ENCODE peak calls at places on chromosomes 4 and X, in eight cellular contexts. One of them, this sample, is unnamed.

GRCh38 chrX:12297353-12297752 is 159.1 kb downstream of the FRMPD4 start:
- DNase-seq in cardiac muscle cell: no peak
- DNase-seq in CD4-positive, alpha-beta memory T cell: no peak
- DNase-seq in left lung: no peak
- DNase-seq in breast epithelium: no peak
- DNase-seq in body of pancreas: no peak
- DNase-seq in spleen: no peak
- DNase-seq in lower lobe of right lung: no peak
- DNase-seq in this sample: no peak

GRCh38 chrX:87621697-87622096 is 104.1 kb downstream of the KLHL4 start:
- DNase-seq in cardiac muscle cell: peak; percentile 81
- DNase-seq in CD4-positive, alpha-beta memory T cell: no peak
- DNase-seq in left lung: no peak
- DNase-seq in breast epithelium: no peak
- DNase-seq in body of pancreas: no peak
- DNase-seq in spleen: no peak
- DNase-seq in lower lobe of right lung: no peak
- DNase-seq in this sample: no peak

GRCh38 chr4:7333801-7334421 is 100.8 kb downstream of the PSAPL1 start:
- DNase-seq in cardiac muscle cell: peak; percentile 25
- DNase-seq in CD4-positive, alpha-beta memory T cell: no peak
- DNase-seq in left lung: no peak
- DNase-seq in breast epithelium: no peak
- DNase-seq in body of pancreas: no peak
- DNase-seq in spleen: peak; percentile 58
- DNase-seq in lower lobe of right lung: peak; percentile 26
- DNase-seq in this sample: no peak

GRCh38 chr4:78781925-78782324 is 5.8 kb downstream of the BMP2K start:
- DNase-seq in cardiac muscle cell: no peak
- DNase-seq in CD4-positive, alpha-beta memory T cell: no peak
- DNase-seq in left lung: no peak
- DNase-seq in breast epithelium: no peak
- DNase-seq in body of pancreas: no peak
- DNase-seq in spleen: no peak
- DNase-seq in lower lobe of right lung: no peak
- DNase-seq in this sample: no peak

GRCh38 chrX:154013614-154014360 is 5.9 kb downstream of the IRAK1 start:
- DNase-seq in cardiac muscle cell: peak; percentile 36
- DNase-seq in CD4-positive, alpha-beta memory T cell: peak; percentile 51
- DNase-seq in left lung: peak; percentile 81
- DNase-seq in breast epithelium: no peak
- DNase-seq in body of pancreas: peak; percentile 36
- DNase-seq in spleen: peak; percentile 87
- DNase-seq in lower lobe of right lung: peak; percentile 56
- DNase-seq in this sample: no peak

GRCh38 chr4:93764647-93765246 is 63.8 kb upstream of the ATOH1 start:
- DNase-seq in cardiac muscle cell: peak; percentile 62
- DNase-seq in CD4-positive, alpha-beta memory T cell: no peak
- DNase-seq in left lung: no peak
- DNase-seq in breast epithelium: no peak
- DNase-seq in body of pancreas: peak; percentile 15
- DNase-seq in spleen: no peak
- DNase-seq in lower lobe of right lung: no peak
- DNase-seq in this sample: no peak

GRCh38 chr4:38132140-38132673 is 172.0 kb downstream of the PTTG2 start:
- DNase-seq in cardiac muscle cell: peak; percentile 98
- DNase-seq in CD4-positive, alpha-beta memory T cell: peak; percentile 81
- DNase-seq in left lung: no peak
- DNase-seq in breast epithelium: no peak
- DNase-seq in body of pancreas: peak; percentile 57
- DNase-seq in spleen: no peak
- DNase-seq in lower lobe of right lung: no peak
- DNase-seq in this sample: no peak

GRCh38 chrX:106726485-106727437 is at the start of gene RNF128:
- DNase-seq in cardiac muscle cell: peak; percentile 25
- DNase-seq in CD4-positive, alpha-beta memory T cell: peak; percentile 3
- DNase-seq in left lung: peak; percentile 82
- DNase-seq in breast epithelium: peak; percentile 51
- DNase-seq in body of pancreas: peak; percentile 82
- DNase-seq in spleen: peak; percentile 66
- DNase-seq in lower lobe of right lung: peak; percentile 68
- DNase-seq in this sample: no peak

GRCh38 chrX:133215747-133216146 is 2.4 kb downstream of the TFDP3 start:
- DNase-seq in cardiac muscle cell: peak; percentile 8
- DNase-seq in CD4-positive, alpha-beta memory T cell: no peak
- DNase-seq in left lung: no peak
- DNase-seq in breast epithelium: peak; percentile 50
- DNase-seq in body of pancreas: peak; percentile 47
- DNase-seq in spleen: no peak
- DNase-seq in lower lobe of right lung: no peak
- DNase-seq in this sample: no peak

GRCh38 chrX:79413963-79414362 is 46.8 kb upstream of the ITM2A start:
- DNase-seq in cardiac muscle cell: no peak
- DNase-seq in CD4-positive, alpha-beta memory T cell: no peak
- DNase-seq in left lung: no peak
- DNase-seq in breast epithelium: no peak
- DNase-seq in body of pancreas: no peak
- DNase-seq in spleen: no peak
- DNase-seq in lower lobe of right lung: no peak
- DNase-seq in this sample: no peak

GRCh38 chr4:164428561-164428960 is 325.4 kb upstream of the SMIM31 start:
- DNase-seq in cardiac muscle cell: no peak
- DNase-seq in CD4-positive, alpha-beta memory T cell: no peak
- DNase-seq in left lung: no peak
- DNase-seq in breast epithelium: no peak
- DNase-seq in body of pancreas: no peak
- DNase-seq in spleen: no peak
- DNase-seq in lower lobe of right lung: no peak
- DNase-seq in this sample: no peak

GRCh38 chr4:76012388-76012801 is 5.1 kb upstream of the CXCL9 start:
- DNase-seq in cardiac muscle cell: peak; percentile 13
- DNase-seq in CD4-positive, alpha-beta memory T cell: no peak
- DNase-seq in left lung: no peak
- DNase-seq in breast epithelium: no peak
- DNase-seq in body of pancreas: no peak
- DNase-seq in spleen: no peak
- DNase-seq in lower lobe of right lung: no peak
- DNase-seq in this sample: no peak

GRCh38 chr4:15294202-15294601 is 133.6 kb upstream of the C1QTNF7 start:
- DNase-seq in cardiac muscle cell: no peak
- DNase-seq in CD4-positive, alpha-beta memory T cell: no peak
- DNase-seq in left lung: no peak
- DNase-seq in breast epithelium: no peak
- DNase-seq in body of pancreas: no peak
- DNase-seq in spleen: no peak
- DNase-seq in lower lobe of right lung: no peak
- DNase-seq in this sample: no peak

GRCh38 chr4:140256941-140257340 is 103.0 kb upstream of the MAML3 start:
- DNase-seq in cardiac muscle cell: no peak
- DNase-seq in CD4-positive, alpha-beta memory T cell: no peak
- DNase-seq in left lung: no peak
- DNase-seq in breast epithelium: no peak
- DNase-seq in body of pancreas: no peak
- DNase-seq in spleen: no peak
- DNase-seq in lower lobe of right lung: no peak
- DNase-seq in this sample: no peak

GRCh38 chr4:2416564-2417195 is 1.8 kb downstream of the ZFYVE28 start:
- DNase-seq in cardiac muscle cell: no peak
- DNase-seq in CD4-positive, alpha-beta memory T cell: peak; percentile 21
- DNase-seq in left lung: peak; percentile 80
- DNase-seq in breast epithelium: no peak
- DNase-seq in body of pancreas: no peak
- DNase-seq in spleen: peak; percentile 85
- DNase-seq in lower lobe of right lung: peak; percentile 53
- DNase-seq in this sample: peak; percentile 38

DNA sequence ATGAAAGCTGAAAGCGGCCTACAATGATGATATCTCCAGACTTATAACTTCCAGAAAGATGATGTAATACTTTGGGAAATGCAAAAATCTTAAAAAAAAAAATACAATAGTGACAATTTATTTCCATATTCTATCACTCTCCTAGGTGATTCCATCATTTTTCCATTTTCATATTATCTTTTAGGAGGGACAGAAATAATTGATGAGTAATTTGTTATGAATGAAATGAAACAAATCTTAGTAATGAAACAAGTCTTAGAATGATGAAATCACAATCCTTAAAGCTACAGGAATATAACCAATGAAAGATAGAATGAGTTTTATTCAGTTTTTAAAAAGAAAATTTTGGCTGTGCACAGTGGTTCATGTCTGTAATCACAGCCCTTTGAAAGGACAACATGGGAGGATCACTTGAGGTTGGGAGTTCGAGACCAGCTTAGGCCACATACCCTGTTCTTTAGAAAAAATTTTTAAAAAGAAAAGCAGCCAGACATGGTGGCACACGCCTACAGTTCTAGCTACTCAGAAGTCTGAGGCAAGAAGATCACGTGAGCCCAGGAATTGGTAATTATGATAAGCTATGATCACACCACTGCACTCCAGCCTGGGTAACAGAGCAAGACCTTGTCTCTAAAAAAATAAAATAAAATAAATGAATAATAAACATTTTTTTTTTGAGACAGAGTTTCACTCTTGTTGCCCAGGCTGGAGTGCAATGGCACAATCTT is 21.7 kb downstream of the CLOCK start:
- DNase-seq in cardiac muscle cell: peak; percentile 36
- DNase-seq in CD4-positive, alpha-beta memory T cell: no peak
- DNase-seq in left lung: no peak
- DNase-seq in breast epithelium: no peak
- DNase-seq in body of pancreas: no peak
- DNase-seq in spleen: no peak
- DNase-seq in lower lobe of right lung: no peak
- DNase-seq in this sample: no peak
- H3K27ac ChIP-seq in cardiac muscle cell: no peak overlapping the region
- H3K27ac ChIP-seq in CD4-positive, alpha-beta memory T cell: no peak overlapping the region
- H3K27ac ChIP-seq in left lung: no peak overlapping the region
- H3K27ac ChIP-seq in breast epithelium: no peak overlapping the region
- H3K27ac ChIP-seq in body of pancreas: no peak overlapping the region
- H3K27ac ChIP-seq in spleen: no peak overlapping the region
- H3K27ac ChIP-seq in lower lobe of right lung: no peak overlapping the region
- H3K27ac ChIP-seq in this sample: no peak overlapping the region

GRCh38 chr4:6299875-6300274 is 30.2 kb downstream of the WFS1 start:
- DNase-seq in cardiac muscle cell: no peak
- DNase-seq in CD4-positive, alpha-beta memory T cell: no peak
- DNase-seq in left lung: peak; percentile 58
- DNase-seq in breast epithelium: no peak
- DNase-seq in body of pancreas: no peak
- DNase-seq in spleen: no peak
- DNase-seq in lower lobe of right lung: no peak
- DNase-seq in this sample: no peak
- H3K36me3 ChIP-seq in cardiac muscle cell: no peaks in the 10 kb centered on the region
- H3K36me3 ChIP-seq in CD4-positive, alpha-beta memory T cell: no peaks in the 10 kb centered on the region
- H3K36me3 ChIP-seq in left lung: no peaks in the 10 kb centered on the region
- H3K36me3 ChIP-seq in breast epithelium: peaks cover 15% of the 10 kb centered on the region
- H3K36me3 ChIP-seq in body of pancreas: peaks cover 5% of the 10 kb centered on the region
- H3K36me3 ChIP-seq in spleen: peaks cover 41% of the 10 kb centered on the region
- H3K36me3 ChIP-seq in lower lobe of right lung: peaks cover 89% of the 10 kb centered on the region
- H3K36me3 ChIP-seq in this sample: peaks cover 90% of the 10 kb centered on the region

GRCh38 chrX:45750639-45751038 is 550.0 kb upstream of the DIPK2B start:
- DNase-seq in cardiac muscle cell: no peak
- DNase-seq in CD4-positive, alpha-beta memory T cell: no peak
- DNase-seq in left lung: no peak
- DNase-seq in breast epithelium: no peak
- DNase-seq in body of pancreas: peak; percentile 13
- DNase-seq in spleen: no peak
- DNase-seq in lower lobe of right lung: no peak
- DNase-seq in this sample: peak; percentile 41

GRCh38 chrX:45748443-45748842 is 547.8 kb upstream of the DIPK2B start:
- DNase-seq in cardiac muscle cell: no peak
- DNase-seq in CD4-positive, alpha-beta memory T cell: no peak
- DNase-seq in left lung: no peak
- DNase-seq in breast epithelium: no peak
- DNase-seq in body of pancreas: no peak
- DNase-seq in spleen: no peak
- DNase-seq in lower lobe of right lung: no peak
- DNase-seq in this sample: no peak

GRCh38 chrX:45747905-45748304 is 547.2 kb upstream of the DIPK2B start:
- DNase-seq in cardiac muscle cell: no peak
- DNase-seq in CD4-positive, alpha-beta memory T cell: no peak
- DNase-seq in left lung: no peak
- DNase-seq in breast epithelium: no peak
- DNase-seq in body of pancreas: no peak
- DNase-seq in spleen: no peak
- DNase-seq in lower lobe of right lung: no peak
- DNase-seq in this sample: no peak

GRCh38 chrX:45749375-45749774 is 548.7 kb upstream of the DIPK2B start:
- DNase-seq in cardiac muscle cell: no peak
- DNase-seq in CD4-positive, alpha-beta memory T cell: no peak
- DNase-seq in left lung: no peak
- DNase-seq in breast epithelium: no peak
- DNase-seq in body of pancreas: no peak
- DNase-seq in spleen: no peak
- DNase-seq in lower lobe of right lung: no peak
- DNase-seq in this sample: no peak

GRCh38 chrX:45751156-45751555 is 550.5 kb upstream of the DIPK2B start:
- DNase-seq in cardiac muscle cell: no peak
- DNase-seq in CD4-positive, alpha-beta memory T cell: no peak
- DNase-seq in left lung: no peak
- DNase-seq in breast epithelium: no peak
- DNase-seq in body of pancreas: no peak
- DNase-seq in spleen: no peak
- DNase-seq in lower lobe of right lung: no peak
- DNase-seq in this sample: no peak
- H3K27ac ChIP-seq in cardiac muscle cell: no peak overlapping the region
- H3K27ac ChIP-seq in CD4-positive, alpha-beta memory T cell: no peak overlapping the region
- H3K27ac ChIP-seq in left lung: no peak overlapping the region
- H3K27ac ChIP-seq in breast epithelium: peak overlapping the region; percentile 59
- H3K27ac ChIP-seq in body of pancreas: no peak overlapping the region
- H3K27ac ChIP-seq in spleen: no peak overlapping the region
- H3K27ac ChIP-seq in lower lobe of right lung: no peak overlapping the region
- H3K27ac ChIP-seq in this sample: peak overlapping the region; percentile 80

GRCh38 chrX:10126044-10126443 is 30.7 kb upstream of the CLCN4 start:
- DNase-seq in cardiac muscle cell: no peak
- DNase-seq in CD4-positive, alpha-beta memory T cell: no peak
- DNase-seq in left lung: no peak
- DNase-seq in breast epithelium: no peak
- DNase-seq in body of pancreas: no peak
- DNase-seq in spleen: no peak
- DNase-seq in lower lobe of right lung: peak; percentile 49
- DNase-seq in this sample: no peak

GRCh38 chrX:10126834-10127233 is 29.9 kb upstream of the CLCN4 start:
- DNase-seq in cardiac muscle cell: no peak
- DNase-seq in CD4-positive, alpha-beta memory T cell: no peak
- DNase-seq in left lung: no peak
- DNase-seq in breast epithelium: no peak
- DNase-seq in body of pancreas: no peak
- DNase-seq in spleen: no peak
- DNase-seq in lower lobe of right lung: no peak
- DNase-seq in this sample: no peak

GRCh38 chrX:10129229-10129628 is 27.5 kb upstream of the CLCN4 start:
- DNase-seq in cardiac muscle cell: no peak
- DNase-seq in CD4-positive, alpha-beta memory T cell: no peak
- DNase-seq in left lung: no peak
- DNase-seq in breast epithelium: no peak
- DNase-seq in body of pancreas: no peak
- DNase-seq in spleen: no peak
- DNase-seq in lower lobe of right lung: no peak
- DNase-seq in this sample: no peak

GRCh38 chrX:10130354-10130753 is 26.4 kb upstream of the CLCN4 start:
- DNase-seq in cardiac muscle cell: no peak
- DNase-seq in CD4-positive, alpha-beta memory T cell: no peak
- DNase-seq in left lung: no peak
- DNase-seq in breast epithelium: no peak
- DNase-seq in body of pancreas: no peak
- DNase-seq in spleen: no peak
- DNase-seq in lower lobe of right lung: no peak
- DNase-seq in this sample: no peak

GRCh38 chrX:10128386-10128785 is 28.4 kb upstream of the CLCN4 start:
- DNase-seq in cardiac muscle cell: no peak
- DNase-seq in CD4-positive, alpha-beta memory T cell: no peak
- DNase-seq in left lung: no peak
- DNase-seq in breast epithelium: no peak
- DNase-seq in body of pancreas: no peak
- DNase-seq in spleen: no peak
- DNase-seq in lower lobe of right lung: no peak
- DNase-seq in this sample: no peak
- H3K36me3 ChIP-seq in cardiac muscle cell: no peaks in the 10 kb centered on the region
- H3K36me3 ChIP-seq in CD4-positive, alpha-beta memory T cell: peaks cover 20% of the 10 kb centered on the region
- H3K36me3 ChIP-seq in left lung: no peaks in the 10 kb centered on the region
- H3K36me3 ChIP-seq in breast epithelium: no peaks in the 10 kb centered on the region
- H3K36me3 ChIP-seq in body of pancreas: no peaks in the 10 kb centered on the region
- H3K36me3 ChIP-seq in spleen: no peaks in the 10 kb centered on the region
- H3K36me3 ChIP-seq in lower lobe of right lung: peaks cover 63% of the 10 kb centered on the region
- H3K36me3 ChIP-seq in this sample: peaks cover 27% of the 10 kb centered on the region